ENCODE peak calls at places on chromosome 16, in four cellular contexts. One of them, this sample, is unnamed. For H3K27me3, the result is how much of the 10 kb centered on the place peaks cover.

GRCh38 chr16:13957197-13958078 is 37.5 kb downstream of the ERCC4 start:
- DNase-seq in stomach: peak
- DNase-seq in pancreas: peak
- DNase-seq in left ventricle myocardium inferior: peak
- DNase-seq in this sample: peak

GRCh38 chr16:11201498-11202259 is 54.3 kb downstream of the SOCS1 start:
- DNase-seq in stomach: peak
- DNase-seq in pancreas: no peak
- DNase-seq in left ventricle myocardium inferior: no peak
- DNase-seq in this sample: peak

GRCh38 chr16:57588821-57589220 is 39.6 kb upstream of the ADGRG1 start:
- DNase-seq in stomach: no peak
- DNase-seq in pancreas: no peak
- DNase-seq in left ventricle myocardium inferior: no peak
- DNase-seq in this sample: no peak

GRCh38 chr16:49056546-49056945 is 225.1 kb downstream of the CBLN1 start:
- DNase-seq in stomach: no peak
- DNase-seq in pancreas: no peak
- DNase-seq in left ventricle myocardium inferior: no peak
- DNase-seq in this sample: no peak

GRCh38 chr16:71367243-71367976 is 8.9 kb downstream of the CALB2 start:
- DNase-seq in stomach: peak
- DNase-seq in pancreas: no peak
- DNase-seq in left ventricle myocardium inferior: no peak
- DNase-seq in this sample: peak

GRCh38 chr16:57167951-57168350 is 17.9 kb downstream of the PSME3IP1 start:
- DNase-seq in stomach: no peak
- DNase-seq in pancreas: no peak
- DNase-seq in left ventricle myocardium inferior: no peak
- DNase-seq in this sample: peak

GRCh38 chr16:81697321-81697885 is 81.7 kb upstream of the PLCG2 start:
- DNase-seq in stomach: peak
- DNase-seq in pancreas: peak
- DNase-seq in left ventricle myocardium inferior: peak
- DNase-seq in this sample: peak

GRCh38 chr16:85746431-85747227 is 4.3 kb downstream of the C16orf74 start:
- DNase-seq in stomach: no peak
- DNase-seq in pancreas: no peak
- DNase-seq in left ventricle myocardium inferior: no peak
- DNase-seq in this sample: no peak

GRCh38 chr16:10314811-10315210 is 71.0 kb upstream of the ATF7IP2 start:
- DNase-seq in stomach: no peak
- DNase-seq in pancreas: no peak
- DNase-seq in left ventricle myocardium inferior: no peak
- DNase-seq in this sample: no peak

GRCh38 chr16:16797239-16797638 is 418.3 kb downstream of the NPIPA7 start:
- DNase-seq in stomach: no peak
- DNase-seq in pancreas: no peak
- DNase-seq in left ventricle myocardium inferior: no peak
- DNase-seq in this sample: no peak

GRCh38 chr16:83899978-83900377 is 1.1 kb downstream of the MLYCD start:
- DNase-seq in stomach: no peak
- DNase-seq in pancreas: peak
- DNase-seq in left ventricle myocardium inferior: no peak
- DNase-seq in this sample: peak

GRCh38 chr16:63458842-63459241 is 1422.6 kb upstream of the CDH8 start:
- DNase-seq in stomach: no peak
- DNase-seq in pancreas: no peak
- DNase-seq in left ventricle myocardium inferior: no peak
- DNase-seq in this sample: no peak

GRCh38 chr16:51327001-51327400 is 175.9 kb upstream of the SALL1 start:
- DNase-seq in stomach: no peak
- DNase-seq in pancreas: no peak
- DNase-seq in left ventricle myocardium inferior: no peak
- DNase-seq in this sample: no peak

GRCh38 chr16:84884311-84885023 is 64.7 kb downstream of the CRISPLD2 start:
- DNase-seq in stomach: peak
- DNase-seq in pancreas: no peak
- DNase-seq in left ventricle myocardium inferior: peak
- DNase-seq in this sample: no peak

GRCh38 chr16:89407282-89407924 is 83.0 kb downstream of the ANKRD11 start:
- DNase-seq in stomach: no peak
- DNase-seq in pancreas: no peak
- DNase-seq in left ventricle myocardium inferior: no peak
- DNase-seq in this sample: no peak

GRCh38 chr16:4534151-4534790 is 4.3 kb downstream of the CDIP1 start:
- DNase-seq in stomach: no peak
- DNase-seq in pancreas: peak
- DNase-seq in left ventricle myocardium inferior: no peak
- DNase-seq in this sample: no peak

GRCh38 chr16:51989637-51990230 is 557.2 kb downstream of the TOX3 start:
- DNase-seq in stomach: no peak
- DNase-seq in pancreas: no peak
- DNase-seq in left ventricle myocardium inferior: no peak
- DNase-seq in this sample: no peak

GRCh38 chr16:10754941-10755340 is 11.3 kb downstream of the NUBP1 start:
- DNase-seq in stomach: no peak
- DNase-seq in pancreas: no peak
- DNase-seq in left ventricle myocardium inferior: no peak
- DNase-seq in this sample: no peak

GRCh38 chr16:22077700-22078313 is 14.5 kb upstream of the VWA3A start:
- DNase-seq in stomach: peak
- DNase-seq in pancreas: peak
- DNase-seq in left ventricle myocardium inferior: peak
- DNase-seq in this sample: peak

GRCh38 chr16:79612207-79612606 is 11.7 kb upstream of the MAF start:
- DNase-seq in stomach: no peak
- DNase-seq in pancreas: no peak
- DNase-seq in left ventricle myocardium inferior: no peak
- DNase-seq in this sample: no peak

GRCh38 chr16:68510775-68511174 is 28.3 kb upstream of the ZFP90 start:
- DNase-seq in stomach: no peak
- DNase-seq in pancreas: no peak
- DNase-seq in left ventricle myocardium inferior: no peak
- DNase-seq in this sample: no peak

GRCh38 chr16:10136916-10137315 is 45.3 kb downstream of the GRIN2A start:
- DNase-seq in stomach: no peak
- DNase-seq in pancreas: no peak
- DNase-seq in left ventricle myocardium inferior: no peak
- DNase-seq in this sample: no peak

GRCh38 chr16:11104168-11105037 is 151.6 kb downstream of the SOCS1 start:
- DNase-seq in stomach: no peak
- DNase-seq in pancreas: no peak
- DNase-seq in left ventricle myocardium inferior: no peak
- DNase-seq in this sample: no peak

DNA sequence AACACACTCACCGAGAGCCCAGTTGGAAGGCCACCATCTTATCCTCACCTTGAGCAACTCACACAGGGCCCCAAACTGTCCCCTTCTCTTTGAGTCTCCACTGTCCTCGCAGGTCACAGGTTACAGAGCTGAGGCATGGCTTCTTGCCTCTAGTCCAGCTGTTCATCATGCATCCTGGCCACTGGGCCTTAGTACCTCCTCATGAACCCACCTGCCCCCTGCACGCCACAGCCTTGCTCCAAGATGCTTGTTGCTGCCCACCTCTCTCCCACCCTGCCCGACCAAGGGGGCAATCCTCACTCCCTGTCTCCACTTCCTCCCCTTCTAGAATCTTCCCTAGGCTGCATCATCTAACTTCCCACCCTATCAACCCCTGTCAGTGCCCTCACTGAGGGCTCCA is 17.1 kb downstream of the CDH5 start:
- DNase-seq in stomach: no peak
- DNase-seq in pancreas: no peak
- DNase-seq in left ventricle myocardium inferior: no peak
- DNase-seq in this sample: no peak
- H3K27ac ChIP-seq in stomach: no peak
- H3K27ac ChIP-seq in pancreas: no peak
- H3K27ac ChIP-seq in left ventricle myocardium inferior: peak
- H3K27ac ChIP-seq in this sample: peak

GRCh38 chr16:12901597-12902436 is at the start of gene SHISA9:
- DNase-seq in stomach: no peak
- DNase-seq in pancreas: no peak
- DNase-seq in left ventricle myocardium inferior: no peak
- DNase-seq in this sample: no peak
- H3K27me3 ChIP-seq in stomach: under half
- H3K27me3 ChIP-seq in pancreas: under half
- H3K27me3 ChIP-seq in left ventricle myocardium inferior: half or more
- H3K27me3 ChIP-seq in this sample: under half

GRCh38 chr16:26666486-26666885 is 400.2 kb upstream of the C16orf82 start:
- DNase-seq in stomach: no peak
- DNase-seq in pancreas: no peak
- DNase-seq in left ventricle myocardium inferior: no peak
- DNase-seq in this sample: no peak

GRCh38 chr16:26665166-26665939 is 401.4 kb upstream of the C16orf82 start:
- DNase-seq in stomach: no peak
- DNase-seq in pancreas: no peak
- DNase-seq in left ventricle myocardium inferior: no peak
- DNase-seq in this sample: no peak

GRCh38 chr16:26667271-26667703 is 399.4 kb upstream of the C16orf82 start:
- DNase-seq in stomach: no peak
- DNase-seq in pancreas: no peak
- DNase-seq in left ventricle myocardium inferior: no peak
- DNase-seq in this sample: no peak

GRCh38 chr16:26664086-26664485 is 402.6 kb upstream of the C16orf82 start:
- DNase-seq in stomach: no peak
- DNase-seq in pancreas: no peak
- DNase-seq in left ventricle myocardium inferior: no peak
- DNase-seq in this sample: no peak

GRCh38 chr16:26668026-26668425 is 398.7 kb upstream of the C16orf82 start:
- DNase-seq in stomach: no peak
- DNase-seq in pancreas: no peak
- DNase-seq in left ventricle myocardium inferior: no peak
- DNase-seq in this sample: no peak
- H3K27ac ChIP-seq in stomach: no peak
- H3K27ac ChIP-seq in pancreas: no peak
- H3K27ac ChIP-seq in left ventricle myocardium inferior: no peak
- H3K27ac ChIP-seq in this sample: no peak

GRCh38 chr16:66846831-66847230 is 2.6 kb downstream of the CA7 start:
- DNase-seq in stomach: no peak
- DNase-seq in pancreas: no peak
- DNase-seq in left ventricle myocardium inferior: no peak
- DNase-seq in this sample: no peak
- H3K27me3 ChIP-seq in stomach: under half
- H3K27me3 ChIP-seq in pancreas: under half
- H3K27me3 ChIP-seq in left ventricle myocardium inferior: half or more
- H3K27me3 ChIP-seq in this sample: under half

GRCh38 chr16:65318590-65319267 is 196.9 kb upstream of the CDH11 start:
- DNase-seq in stomach: no peak
- DNase-seq in pancreas: no peak
- DNase-seq in left ventricle myocardium inferior: no peak
- DNase-seq in this sample: no peak
- H3K27ac ChIP-seq in stomach: no peak
- H3K27ac ChIP-seq in pancreas: no peak
- H3K27ac ChIP-seq in left ventricle myocardium inferior: no peak
- H3K27ac ChIP-seq in this sample: no peak

GRCh38 chr16:73569266-73569665 is 521.3 kb upstream of the ZFHX3 start:
- DNase-seq in stomach: no peak
- DNase-seq in pancreas: no peak
- DNase-seq in left ventricle myocardium inferior: no peak
- DNase-seq in this sample: no peak
- H3K27me3 ChIP-seq in stomach: under half
- H3K27me3 ChIP-seq in pancreas: under half
- H3K27me3 ChIP-seq in left ventricle myocardium inferior: under half
- H3K27me3 ChIP-seq in this sample: under half

GRCh38 chr16:87380403-87380802 is 3.2 kb downstream of the FBXO31 start:
- DNase-seq in stomach: no peak
- DNase-seq in pancreas: no peak
- DNase-seq in left ventricle myocardium inferior: peak
- DNase-seq in this sample: no peak
- H3K27ac ChIP-seq in stomach: no peak
- H3K27ac ChIP-seq in pancreas: no peak
- H3K27ac ChIP-seq in left ventricle myocardium inferior: peak
- H3K27ac ChIP-seq in this sample: no peak

GRCh38 chr16:54430491-54431030 is 144.0 kb upstream of the IRX3 start:
- DNase-seq in stomach: no peak
- DNase-seq in pancreas: no peak
- DNase-seq in left ventricle myocardium inferior: no peak
- DNase-seq in this sample: no peak
- H3K27me3 ChIP-seq in stomach: under half
- H3K27me3 ChIP-seq in pancreas: under half
- H3K27me3 ChIP-seq in left ventricle myocardium inferior: under half
- H3K27me3 ChIP-seq in this sample: under half